ENCODE peak calls at places on chromosomes 13 and 19, in seven cellular contexts. T, U, H, J, A, K and Z are unnamed samples.

GRCh38 chr13:107375701-107376350 is 807.9 kb upstream of the ARGLU1 start:
- DNase-seq in T (no peak), U (no peak), H (no peak), J (no peak), A (no peak), K (no peak), Z (no peak)

GRCh38 chr19:3612330-3612729 is 5.7 kb upstream of the TBXA2R start:
- DNase-seq in T (no peak), U (no peak), H (no peak), J (no peak), A (no peak), K (no peak), Z (no peak)

GRCh38 chr13:76812206-76812882 is 73.9 kb downstream of the KCTD12 start:
- DNase-seq in T (no peak), U (peak; percentile 21), H (no peak), J (no peak), A (no peak), K (no peak), Z (no peak)

GRCh38 chr13:44758595-44759221 is 182.6 kb upstream of the TSC22D1 start:
- DNase-seq in T (no peak), U (no peak), H (no peak), J (no peak), A (no peak), K (no peak), Z (no peak)

GRCh38 chr19:3801412-3802096 is 15.4 kb upstream of the MATK start:
- DNase-seq in T (peak; percentile 86), U (peak; percentile 36), H (peak; percentile 90), J (no peak), A (peak; percentile 64), K (peak; percentile 55), Z (peak; percentile 69)

GRCh38 chr19:3373971-3374368 is 7.6 kb downstream of the NFIC start:
- DNase-seq in T (no peak), U (no peak), H (no peak), J (no peak), A (no peak), K (no peak), Z (no peak)

GRCh38 chr13:22287343-22287922 is 616.6 kb downstream of the FGF9 start:
- DNase-seq in T (no peak), U (no peak), H (no peak), J (no peak), A (no peak), K (no peak), Z (no peak)

GRCh38 chr19:45097776-45098520 is 5.0 kb downstream of the PPP1R37 start:
- DNase-seq in T (no peak), U (peak; percentile 71), H (peak; percentile 72), J (no peak), A (no peak), K (no peak), Z (peak; percentile 89)

GRCh38 chr19:43735013-43735412 is 19.1 kb downstream of the IRGC start:
- DNase-seq in T (no peak), U (no peak), H (no peak), J (no peak), A (no peak), K (no peak), Z (no peak)

GRCh38 chr19:15442142-15442920 is 7.4 kb downstream of the WIZ start:
- DNase-seq in T (no peak), U (no peak), H (no peak), J (no peak), A (no peak), K (no peak), Z (no peak)

GRCh38 chr13:31951215-31951678 is 80.3 kb upstream of the FRY start:
- DNase-seq in T (no peak), U (peak; percentile 31), H (no peak), J (peak; percentile 53), A (no peak), K (no peak), Z (peak; percentile 19)

GRCh38 chr19:17680235-17680722 is 7.9 kb downstream of the UNC13A start:
- DNase-seq in T (peak; percentile 52), U (peak; percentile 20), H (peak; percentile 78), J (no peak), A (peak; percentile 32), K (peak; percentile 48), Z (peak; percentile 63)